ENCODE peak calls at places on chromosomes 3 and 15, in four cellular contexts. C, Q, D and W are unnamed samples.

GRCh38 chr15:22980189-22981136 is at the start of gene CYFIP1:
- DNase-seq in D (no peak), C (peak), Q (peak), W (no peak)

GRCh38 chr3:58274027-58274614 is 31.9 kb upstream of the RPP14 start:
- DNase-seq in C (no peak), D (no peak), Q (no peak), W (no peak)

GRCh38 chr15:64441852-64442251 is 18.5 kb upstream of the ZNF609 start:
- DNase-seq in D (no peak), Q (no peak), C (no peak), W (no peak)

GRCh38 chr3:123658860-123659221 is 74.0 kb upstream of the HACD2 start:
- DNase-seq in C (no peak), D (no peak), Q (no peak), W (no peak)

GRCh38 chr3:72155391-72156064 is 370.6 kb upstream of the PROK2 start:
- DNase-seq in D (no peak), C (no peak), Q (no peak), W (no peak)

GRCh38 chr3:107600784-107601183 is 78.0 kb downstream of the BBX start:
- DNase-seq in Q (no peak), C (no peak), D (no peak), W (no peak)

GRCh38 chr3:69767571-69767970 is 28.3 kb downstream of the MITF start:
- DNase-seq in C (no peak), D (no peak), Q (no peak), W (no peak)

GRCh38 chr15:36924076-36924475 is 176.3 kb downstream of the MEIS2 start:
- DNase-seq in D (no peak), C (no peak), Q (peak), W (no peak)

GRCh38 chr3:178475062-178475461 is 61.2 kb upstream of the KCNMB2 start:
- DNase-seq in D (no peak), C (no peak), Q (no peak), W (no peak)

GRCh38 chr3:63896332-63897034 is 15.7 kb downstream of the SCAANT1 start:
- DNase-seq in D (no peak), Q (no peak), C (no peak), W (no peak)

GRCh38 chr3:197541756-197542539 is 13.8 kb downstream of the BDH1 start:
- DNase-seq in D (no peak), C (peak), Q (peak), W (no peak)

GRCh38 chr3:58664611-58665010 is 2.0 kb downstream of the FAM3D start:
- DNase-seq in C (no peak), Q (no peak), D (no peak), W (no peak)

GRCh38 chr3:156409694-156410093 is 145.2 kb downstream of the SSR3 start:
- DNase-seq in C (no peak), D (no peak), Q (no peak), W (no peak)

GRCh38 chr3:196518999-196519737 is 4.0 kb upstream of the SMCO1 start:
- DNase-seq in D (peak), Q (peak), C (no peak), W (peak)